ENCODE peak calls at places on chromosomes 1 and 21, in four cellular contexts. Z is iPS DF 6.9, V is mucosa of descending colon, W is transverse colon. M is an unnamed sample. For H3K4me1 and H3K9me3, the result is how much of the 10 kb centered on the place peaks cover.

GRCh38 chr21:43603641-43604504 is 55.4 kb downstream of the HSF2BP start:
- DNase-seq in Z (no peak), V (no peak), W (no peak), M (no peak)

GRCh38 chr1:167651161-167651693 is 21.2 kb downstream of the RCSD1 start:
- DNase-seq in Z (no peak), V (no peak), W (no peak), M (no peak)

GRCh38 chr1:45942411-45942810 is 139.0 kb downstream of the MAST2 start:
- DNase-seq in Z (no peak), V (no peak), W (no peak), M (no peak)

GRCh38 chr1:17919525-17920439 is 164.6 kb downstream of the ACTL8 start:
- DNase-seq in Z (no peak), V (peak), W (no peak), M (no peak)

GRCh38 chr1:177088974-177089373 is 75.5 kb downstream of the ASTN1 start:
- DNase-seq in Z (no peak), V (no peak), W (no peak), M (no peak)

GRCh38 chr21:42868196-42868595 is 11.1 kb downstream of the WDR4 start:
- DNase-seq in Z (no peak), V (no peak), W (no peak), M (no peak)

GRCh38 chr1:239814306-239814881 is 277.3 kb upstream of the FMN2 start:
- DNase-seq in Z (peak), V (no peak), W (no peak), M (no peak)

GRCh38 chr21:36841866-36842265 is 124.6 kb downstream of the HLCS start:
- DNase-seq in Z (no peak), V (no peak), W (no peak), M (no peak)

GRCh38 chr1:77739235-77739634 is 20.4 kb downstream of the USP33 start:
- DNase-seq in Z (no peak), V (no peak), W (no peak), M (no peak)

GRCh38 chr21:38775733-38776132 is 30.0 kb upstream of the ETS2 start:
- DNase-seq in Z (no peak), V (no peak), W (no peak), M (no peak)

GRCh38 chr21:38774152-38774551 is 31.6 kb upstream of the ETS2 start:
- DNase-seq in Z (no peak), V (no peak), W (no peak), M (no peak)

GRCh38 chr21:38774586-38775285 is 31.0 kb upstream of the ETS2 start:
- DNase-seq in Z (no peak), V (no peak), W (no peak), M (no peak)

GRCh38 chr21:38771536-38771935 is 34.2 kb upstream of the ETS2 start:
- DNase-seq in Z (no peak), V (no peak), W (no peak), M (no peak)

DNA sequence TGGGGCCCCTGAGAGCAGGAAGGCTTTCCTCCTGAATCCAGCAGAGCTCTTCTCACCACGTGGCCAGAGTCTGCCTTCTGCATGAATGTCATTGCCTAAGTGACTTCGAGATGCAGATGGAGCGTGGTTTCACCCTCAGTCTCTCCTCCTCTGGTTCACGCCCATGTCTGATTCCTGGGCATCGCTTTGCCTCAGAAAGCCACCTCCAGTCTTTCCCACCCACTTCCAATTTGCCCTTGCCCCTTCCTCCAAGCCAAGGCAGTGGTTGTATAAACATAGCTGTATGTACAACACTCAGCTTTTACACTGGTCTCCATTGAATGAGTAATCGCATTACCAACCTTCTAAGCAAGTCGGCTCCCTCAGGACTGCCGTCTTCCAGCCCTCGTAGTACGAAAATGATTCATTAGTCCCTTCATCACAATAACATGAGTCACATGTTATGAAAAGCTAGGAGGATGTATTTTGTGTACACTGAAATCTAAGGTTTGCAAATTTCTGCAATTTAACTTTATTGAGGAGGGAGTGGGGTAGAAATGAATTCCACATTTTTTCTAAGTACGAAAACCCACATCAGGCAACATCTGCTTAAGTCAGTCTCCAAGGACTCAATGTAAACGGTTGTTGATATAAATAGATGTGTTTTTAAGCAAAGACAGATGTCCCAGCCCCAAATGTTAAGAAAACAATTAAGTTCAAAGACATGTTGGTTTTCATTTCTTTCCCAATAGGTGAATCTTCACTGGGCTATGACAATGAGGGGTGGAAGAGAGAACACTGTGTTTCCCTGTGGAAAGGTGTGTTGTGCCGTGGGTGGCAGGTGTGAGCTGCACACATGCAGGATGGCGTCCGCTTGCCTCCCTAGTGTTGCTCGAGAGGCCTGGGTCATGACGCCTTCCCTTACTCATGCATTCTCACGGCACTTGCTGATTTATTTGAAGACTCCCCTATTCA is 32.3 kb upstream of the ETS2 start:
- DNase-seq in Z (no peak), V (no peak), W (no peak), M (no peak)
- H3K4me1 ChIP-seq in Z (under half), V (under half), W (under half), M (under half)

DNA sequence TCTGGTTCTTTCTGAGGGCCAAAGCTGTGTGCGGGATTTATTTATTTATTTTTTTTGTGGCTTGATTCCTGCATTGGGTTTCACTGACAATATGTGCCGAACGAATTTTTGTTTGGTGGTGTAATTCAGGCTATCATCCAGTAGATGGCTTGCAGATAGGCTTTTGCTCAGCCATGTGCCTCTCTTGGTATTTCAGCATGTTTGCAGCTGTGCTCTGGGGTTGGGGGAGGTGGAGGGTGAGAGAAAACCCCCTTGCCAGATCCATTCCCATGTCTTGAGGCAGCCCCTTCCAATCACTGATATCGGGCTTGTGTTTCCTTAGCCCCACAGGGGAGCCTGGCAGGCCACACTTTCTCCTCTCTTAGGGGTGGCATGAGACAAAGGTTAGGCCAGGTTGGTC is 302.4 kb downstream of the PTGER3 start:
- DNase-seq in Z (no peak), V (no peak), W (no peak), M (no peak)
- H3K9me3 ChIP-seq in Z (under half), V (under half), W (under half), M (under half)

GRCh38 chr1:61082336-61083013 is at the start of gene NFIA:
- DNase-seq in Z (no peak), V (peak), W (peak), M (no peak)

GRCh38 chr1:61080408-61081134 is 1.8 kb upstream of the NFIA start:
- DNase-seq in Z (no peak), V (no peak), W (no peak), M (no peak)

GRCh38 chr1:61081637-61082335 is 575 bp upstream of the NFIA start:
- DNase-seq in Z (no peak), V (peak), W (peak), M (no peak)

GRCh38 chr1:61079898-61080336 is 2.4 kb upstream of the NFIA start:
- DNase-seq in Z (no peak), V (peak), W (peak), M (peak)

DNA sequence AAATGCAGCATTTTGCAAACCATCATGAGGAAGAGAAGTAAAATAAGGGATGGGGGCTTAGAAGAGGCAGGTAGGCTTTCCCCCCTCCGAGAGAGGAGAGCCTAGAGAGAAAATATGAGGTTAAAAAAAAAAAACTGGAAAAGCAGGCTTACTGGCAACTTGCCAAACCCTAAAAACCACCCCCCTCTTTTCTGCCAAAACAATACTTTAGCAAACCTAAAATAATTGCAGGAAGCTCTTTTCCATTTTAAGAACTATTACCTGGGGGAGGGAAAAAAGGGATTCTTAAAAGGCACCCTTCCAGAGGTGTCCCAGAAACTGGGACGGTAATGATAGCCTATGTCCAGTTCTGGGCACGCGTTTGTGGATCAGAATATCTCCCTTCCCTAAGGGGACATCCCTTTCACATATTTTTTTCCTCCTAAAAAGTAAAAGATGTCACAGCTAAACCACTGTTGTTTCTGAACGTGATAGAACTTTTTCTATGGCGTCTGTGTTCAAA is 1.2 kb upstream of the NFIA start:
- DNase-seq in Z (no peak), V (no peak), W (no peak), M (no peak)
- H3K4me1 ChIP-seq in Z (under half), V (under half), W (under half), M (under half)

GRCh38 chr1:246415028-246415427 is 92.1 kb downstream of the SMYD3 start:
- DNase-seq in Z (no peak), V (no peak), W (no peak), M (no peak)

GRCh38 chr1:246416261-246416660 is 90.8 kb downstream of the SMYD3 start:
- DNase-seq in Z (no peak), V (no peak), W (no peak), M (no peak)

GRCh38 chr1:246417813-246418564 is 89.1 kb downstream of the SMYD3 start:
- DNase-seq in Z (no peak), V (no peak), W (no peak), M (no peak)

GRCh38 chr1:246418565-246419312 is 88.3 kb downstream of the SMYD3 start:
- DNase-seq in Z (no peak), V (no peak), W (no peak), M (no peak)

DNA sequence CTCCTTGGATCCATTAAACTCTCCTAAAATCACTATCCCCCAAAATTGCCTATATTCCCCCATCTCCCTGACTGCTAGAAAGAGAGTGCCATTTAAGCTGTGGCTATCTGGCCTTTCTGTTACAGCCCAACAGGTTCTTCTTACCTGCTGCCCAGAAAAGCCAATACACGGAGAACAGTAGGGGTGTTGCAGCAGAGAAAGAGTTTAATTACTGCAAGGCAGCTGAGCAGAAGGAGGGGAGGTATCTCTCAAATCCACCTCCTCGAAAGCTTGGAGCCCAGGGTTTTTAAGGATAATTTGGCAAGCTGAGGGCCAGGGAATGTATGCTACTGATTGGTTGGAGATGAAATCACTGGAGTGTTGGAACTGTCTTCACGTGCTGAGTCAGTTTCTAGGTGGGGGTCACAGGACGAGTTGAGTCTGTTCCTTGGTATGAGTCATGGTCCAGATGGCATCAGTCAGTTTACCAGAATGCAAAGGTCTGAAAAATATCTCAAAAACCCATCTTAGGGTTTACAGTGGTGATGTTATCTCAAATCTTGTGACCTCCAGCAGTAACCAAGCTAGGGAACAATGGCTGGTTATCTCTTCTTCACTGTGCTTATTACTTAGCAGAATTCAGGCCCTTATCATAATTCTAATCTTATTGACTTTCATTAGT is 89.8 kb downstream of the SMYD3 start:
- DNase-seq in Z (no peak), V (no peak), W (no peak), M (no peak)
- H3K9me3 ChIP-seq in Z (under half), V (under half), W (under half), M (under half)

GRCh38 chr1:39145651-39145970 is 58.9 kb upstream of the MACF1 start:
- DNase-seq in Z (no peak), V (no peak), W (no peak), M (no peak)

GRCh38 chr1:39149509-39149908 is 55.0 kb upstream of the MACF1 start:
- DNase-seq in Z (no peak), V (no peak), W (no peak), M (no peak)

GRCh38 chr1:39146681-39147080 is 57.8 kb upstream of the MACF1 start:
- DNase-seq in Z (no peak), V (no peak), W (no peak), M (no peak)

GRCh38 chr1:39148942-39149341 is 55.6 kb upstream of the MACF1 start:
- DNase-seq in Z (no peak), V (no peak), W (no peak), M (no peak)

GRCh38 chr1:39147099-39148025 is 57.1 kb upstream of the MACF1 start:
- DNase-seq in Z (no peak), V (no peak), W (no peak), M (no peak)
- H3K4me1 ChIP-seq in Z (under half), V (under half), W (under half), M (under half)

DNA sequence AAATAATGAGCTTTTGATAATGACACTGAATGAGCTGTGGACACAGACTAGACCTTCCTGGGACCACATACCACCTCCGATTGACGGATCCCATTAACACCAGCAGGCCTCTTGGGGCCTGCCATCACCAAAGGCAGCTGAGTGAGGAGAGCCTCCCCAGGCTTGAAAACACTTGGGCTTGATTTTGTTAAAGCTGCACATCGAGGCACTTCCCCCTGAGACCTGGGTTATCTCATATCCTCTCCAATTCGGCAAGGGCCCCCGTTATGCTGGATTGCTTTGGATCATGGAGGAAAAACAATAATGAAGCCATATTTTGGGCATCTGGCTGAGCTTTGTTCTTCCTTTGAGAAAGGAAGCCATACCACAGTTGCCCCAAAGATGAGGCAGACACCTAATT is 143.0 kb downstream of the AJAP1 start:
- DNase-seq in Z (no peak), V (no peak), W (no peak), M (no peak)
- H3K9me3 ChIP-seq in Z (under half), V (under half), W (under half), M (under half)

DNA sequence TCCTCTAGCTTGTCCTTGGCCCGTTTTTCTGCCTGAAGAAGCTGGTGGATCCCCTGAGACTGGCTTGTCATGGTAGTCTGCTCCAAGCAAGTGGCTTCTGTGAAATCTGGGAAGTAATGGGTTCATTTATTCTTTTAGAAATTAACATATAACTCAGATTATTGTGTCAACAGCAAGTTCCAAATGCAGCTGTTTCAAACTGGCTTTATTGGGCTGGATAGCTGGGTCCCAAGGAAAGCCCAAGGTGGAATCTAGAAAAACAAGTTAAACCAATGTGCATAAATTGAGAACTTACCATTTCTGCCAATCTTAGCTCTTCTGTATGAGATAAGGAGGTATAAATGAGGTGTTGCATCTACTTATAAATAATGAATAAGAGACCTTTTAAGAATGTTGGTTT is at the start of gene ATP6V1G3:
- DNase-seq in Z (no peak), V (no peak), W (no peak), M (no peak)
- H3K4me1 ChIP-seq in Z (under half), V (under half), W (under half), M (under half)

GRCh38 chr1:232136136-232136535 is 493.8 kb downstream of the SIPA1L2 start:
- DNase-seq in Z (no peak), V (no peak), W (no peak), M (no peak)
- H3K9me3 ChIP-seq in Z (under half), V (under half), W (under half), M (under half)

DNA sequence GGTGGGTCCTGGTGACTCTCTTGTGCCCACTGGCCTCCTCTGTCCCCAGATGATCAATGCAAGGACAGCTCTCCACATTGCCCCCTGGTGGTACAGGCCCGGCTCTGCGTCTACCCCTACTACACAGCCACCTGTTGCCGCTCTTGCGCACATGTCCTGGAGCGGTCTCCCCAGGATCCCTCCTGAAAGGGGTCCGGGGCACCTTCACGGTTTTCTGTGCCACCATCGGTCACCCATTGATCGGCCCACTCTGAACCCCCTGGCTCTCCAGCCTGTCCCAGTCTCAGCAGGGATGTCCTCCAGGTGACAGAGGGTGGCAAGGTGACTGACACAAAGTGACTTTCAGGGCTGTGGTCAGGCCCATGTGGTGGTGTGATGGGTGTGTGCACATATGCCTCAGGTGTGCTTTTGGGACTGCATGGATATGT is 10.8 kb downstream of the ADAMTSL4 start:
- DNase-seq in Z (no peak), V (peak), W (peak), M (peak)
- H3K4me1 ChIP-seq in Z (under half), V (under half), W (half or more), M (under half)

M was measured in prostate gland.